ENCODE peak calls at places on chromosomes 12 and 14, in seven cellular contexts. H is CD8-positive, alpha-beta T cell; E is cardiac fibroblast; P is LoVo; J is fibroblast of lung; N is cardiac septum; C is H7. L is an unnamed sample.

GRCh38 chr14:52269100-52269499 is 1.6 kb downstream of the PTGDR start:
- DNase-seq in H (no peak), E (no peak), P (no peak), J (no peak), N (no peak), C (no peak), L (no peak)

GRCh38 chr14:53180272-53181221 is 27.4 kb upstream of the DDHD1 start:
- DNase-seq in H (peak; percentile 37), E (peak; percentile 47), P (no peak), J (peak; percentile 23), N (no peak), C (peak; percentile 22), L (no peak)

GRCh38 chr12:65968889-65969509 is 144.7 kb downstream of the HMGA2 start:
- DNase-seq in H (no peak), E (no peak), P (no peak), J (no peak), N (no peak), C (no peak), L (no peak)

GRCh38 chr14:90760591-90761316 is 55.5 kb downstream of the TTC7B start:
- DNase-seq in H (no peak), E (peak; percentile 52), P (peak; percentile 22), J (peak; percentile 28), N (no peak), C (peak; percentile 69), L (peak; percentile 13)

GRCh38 chr12:75982974-75983660 is 48.5 kb downstream of the PHLDA1 start:
- DNase-seq in H (no peak), E (no peak), P (peak; percentile 72), J (no peak), N (no peak), C (no peak), L (no peak)

GRCh38 chr12:32504626-32505025 is 105.3 kb downstream of the FGD4 start:
- DNase-seq in H (no peak), E (no peak), P (no peak), J (no peak), N (no peak), C (no peak), L (no peak)

GRCh38 chr12:119020377-119021360 is 39.3 kb downstream of the SRRM4 start:
- DNase-seq in H (no peak), E (no peak), P (peak; percentile 3), J (no peak), N (no peak), C (peak; percentile 78), L (peak; percentile 37)

GRCh38 chr14:75310295-75311059 is 31.8 kb downstream of the FOS start:
- DNase-seq in H (no peak), E (peak; percentile 99), P (no peak), J (peak; percentile 82), N (peak; percentile 85), C (peak; percentile 93), L (no peak)

GRCh38 chr12:94079965-94080683 is 68.3 kb upstream of the PLXNC1 start:
- DNase-seq in H (no peak), E (peak; percentile 61), P (no peak), J (no peak), N (no peak), C (no peak), L (no peak)

GRCh38 chr12:123522164-123522563 is 11.4 kb downstream of the RILPL1 start:
- DNase-seq in H (no peak), E (no peak), P (no peak), J (no peak), N (no peak), C (no peak), L (no peak)

GRCh38 chr14:65483647-65484046 is 71.1 kb downstream of the FUT8 start:
- DNase-seq in H (no peak), E (no peak), P (no peak), J (peak; percentile 26), N (no peak), C (no peak), L (no peak)

GRCh38 chr12:105855691-105856405 is 282.9 kb downstream of the NUAK1 start:
- DNase-seq in H (no peak), E (peak; percentile 54), P (no peak), J (no peak), N (no peak), C (no peak), L (no peak)

GRCh38 chr12:39426636-39427245 is 16.2 kb downstream of the KIF21A start:
- DNase-seq in H (no peak), E (peak; percentile 7), P (no peak), J (peak; percentile 64), N (no peak), C (no peak), L (no peak)

GRCh38 chr12:117470804-117471203 is 109.4 kb upstream of the NOS1 start:
- DNase-seq in H (no peak), E (no peak), P (no peak), J (no peak), N (no peak), C (no peak), L (no peak)

L was measured in germinal center.